ENCODE peak calls at places on chromosome 17, in five cellular contexts. F, V, W, Z and I are unnamed samples. For H3K4me1, the result is how much of the 10 kb centered on the place peaks cover.

GRCh38 chr17:39927928-39928867 is 666 bp downstream of the LRRC3C start:
- DNase-seq in Z (peak), V (peak), W (peak), F (peak), I (peak)

GRCh38 chr17:71799657-71800056 is 321.2 kb upstream of the SOX9 start:
- DNase-seq in V (no peak), W (no peak), Z (no peak), F (no peak), I (no peak)

GRCh38 chr17:4807534-4808377 is 804 bp downstream of the PLD2 start:
- DNase-seq in W (no peak), F (no peak), V (peak), Z (no peak), I (no peak)

GRCh38 chr17:4440690-4441686 is 7.2 kb downstream of the SPNS3 start:
- DNase-seq in Z (no peak), V (no peak), W (no peak), F (no peak), I (no peak)

GRCh38 chr17:79595956-79596355 is 14.9 kb downstream of the RBFOX3 start:
- DNase-seq in F (no peak), W (no peak), V (no peak), Z (no peak), I (no peak)

GRCh38 chr17:33667052-33667509 is 374.0 kb upstream of the ASIC2 start:
- DNase-seq in F (peak), V (no peak), W (no peak), Z (no peak), I (no peak)

GRCh38 chr17:40284085-40284713 is 3.5 kb upstream of the CDC6 start:
- DNase-seq in Z (no peak), V (no peak), W (no peak), F (no peak), I (peak)

GRCh38 chr17:79070266-79070880 is 4.3 kb upstream of the ENGASE start:
- DNase-seq in Z (peak), V (peak), F (no peak), W (no peak), I (no peak)

GRCh38 chr17:55587608-55588139 is 76.4 kb upstream of the SMIM36 start:
- DNase-seq in V (no peak), W (no peak), Z (peak), F (no peak), I (no peak)

GRCh38 chr17:47218896-47219430 is 9.8 kb downstream of the MYL4 start:
- DNase-seq in Z (no peak), W (no peak), V (no peak), F (peak), I (no peak)

GRCh38 chr17:9183297-9183696 is 162.0 kb downstream of the NTN1 start:
- DNase-seq in Z (no peak), W (no peak), F (no peak), V (no peak), I (no peak)

GRCh38 chr17:64687959-64688358 is 25.9 kb upstream of the SMURF2 start:
- DNase-seq in F (no peak), W (no peak), Z (no peak), V (no peak), I (no peak)

GRCh38 chr17:73719588-73720071 is 75.4 kb upstream of the SDK2 start:
- DNase-seq in F (no peak), V (peak), W (peak), Z (peak), I (no peak)

GRCh38 chr17:67810464-67810863 is 14.8 kb upstream of the BPTF start:
- DNase-seq in V (no peak), Z (no peak), F (no peak), W (no peak), I (no peak)

DNA sequence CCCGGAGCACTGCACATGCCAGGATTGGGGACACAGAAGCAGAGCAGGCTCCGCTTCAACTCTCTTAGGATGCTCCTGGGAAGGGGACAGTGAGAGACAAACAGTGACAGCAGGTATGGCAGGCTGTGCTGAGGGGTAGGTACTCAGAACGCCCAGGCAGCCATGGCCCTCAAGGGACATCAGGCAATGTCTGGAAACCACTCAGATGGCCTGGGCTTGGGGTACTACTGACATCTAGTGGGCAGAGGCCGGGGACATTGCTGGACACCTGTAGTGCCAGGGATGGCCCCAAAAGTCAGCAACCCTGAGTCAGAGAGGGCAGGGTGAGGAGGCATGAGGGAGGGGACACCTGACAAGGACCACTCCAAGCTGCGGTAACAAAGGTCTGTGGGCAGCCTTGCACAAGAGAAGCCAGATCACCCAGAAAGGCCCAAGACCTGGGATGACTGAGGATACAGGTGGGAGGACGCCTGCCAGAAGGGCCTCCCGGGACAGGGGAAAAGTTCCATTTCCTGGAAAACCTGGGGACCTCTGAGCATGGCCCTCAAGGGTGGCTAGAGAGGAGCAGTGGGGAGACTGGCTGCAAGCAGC is 21.2 kb downstream of the PEMT start:
- DNase-seq in Z (no peak), W (peak), F (no peak), V (peak), I (peak)
- H3K4me1 ChIP-seq in Z (under half), W (under half), F (under half), V (under half), I (under half)

GRCh38 chr17:3002538-3003301 is 60.7 kb downstream of the OR1D5 start:
- DNase-seq in F (no peak), Z (peak), V (peak), W (no peak), I (no peak)
- TF ChIP-seq CTCF in F (no peak), Z (no peak), V (no peak), W (no peak), I (no peak)

GRCh38 chr17:16516594-16517018 is 24.6 kb upstream of the LRRC75A start:
- DNase-seq in F (peak), Z (no peak), V (no peak), W (no peak), I (peak)
- H3K4me3 ChIP-seq in F (no peak), Z (no peak), V (no peak), W (no peak), I (no peak)

GRCh38 chr17:50207318-50207717 is 5.9 kb upstream of the COL1A1 start:
- DNase-seq in V (no peak), Z (peak), W (no peak), F (no peak), I (no peak)

GRCh38 chr17:50209133-50209471 is 7.7 kb upstream of the COL1A1 start:
- DNase-seq in W (no peak), Z (no peak), V (no peak), F (no peak), I (no peak)

GRCh38 chr17:50207792-50208567 is 6.5 kb upstream of the COL1A1 start:
- DNase-seq in W (peak), V (no peak), F (no peak), Z (peak), I (no peak)

GRCh38 chr17:50209472-50210248 is 8.2 kb upstream of the COL1A1 start:
- DNase-seq in F (peak), V (peak), W (peak), Z (peak), I (peak)

DNA sequence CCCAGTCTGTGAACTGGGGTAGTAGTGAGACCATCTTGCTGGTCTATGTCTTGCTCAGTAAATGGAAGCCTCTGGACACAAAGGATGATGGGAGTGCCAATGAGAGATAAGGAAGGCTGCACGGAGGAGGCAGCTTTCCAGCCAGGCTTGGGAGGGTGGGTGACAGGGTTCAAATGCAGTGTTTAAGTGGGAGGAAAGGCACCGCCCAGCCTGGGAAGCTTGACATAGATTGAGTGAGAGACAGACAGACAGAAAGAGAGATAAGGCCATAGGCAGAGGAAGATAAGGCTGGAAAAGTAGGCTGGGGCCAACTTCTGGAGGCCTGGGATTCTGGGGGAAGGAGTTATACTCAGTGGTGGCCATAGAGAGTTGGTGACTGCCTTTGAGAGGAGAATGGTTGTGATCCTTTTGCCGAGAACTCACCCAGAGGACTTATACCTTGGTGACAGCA is 7.2 kb upstream of the COL1A1 start:
- DNase-seq in Z (peak), W (no peak), V (no peak), F (peak), I (peak)
- H3K4me1 ChIP-seq in Z (half or more), W (under half), V (under half), F (half or more), I (half or more)

DNA sequence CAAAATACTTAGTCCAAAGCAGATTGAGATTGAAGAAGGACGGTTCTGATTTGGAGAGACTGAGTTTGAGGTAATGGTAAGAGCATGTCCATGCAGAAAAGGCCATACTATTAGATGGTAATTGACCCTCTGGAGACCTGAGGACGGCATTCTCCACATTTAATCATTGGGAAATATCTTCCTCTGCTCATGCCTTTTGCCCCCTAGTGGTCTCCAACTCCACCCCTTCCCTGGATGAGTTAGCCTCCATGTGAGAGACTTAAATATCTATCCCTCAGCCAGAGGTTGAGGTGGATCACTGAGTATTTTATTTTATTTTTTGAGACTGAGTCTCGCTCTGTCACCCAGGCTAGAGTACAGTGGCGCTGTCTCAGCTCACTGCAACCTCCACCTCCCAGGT is 10.4 kb upstream of the OR3A1 start:
- DNase-seq in V (no peak), Z (no peak), F (no peak), W (peak), I (no peak)
- TF ChIP-seq CTCF in V (no peak), Z (no peak), F (no peak), W (peak), I (peak)